ENCODE peak calls at places on chromosome 13, in eight cellular contexts. M is mammary epithelial cell; A is H7; D is A673; B is epithelial cell of esophagus; U is CD8-positive, alpha-beta T cell; Q is H54; W is GM10248. K is an unnamed sample.

GRCh38 chr13:106533940-106534843 is 1.3 kb downstream of the EFNB2 start:
- DNase-seq in W (peak), Q (peak), A (peak), U (peak), B (peak), M (peak), D (no peak), K (peak)

GRCh38 chr13:92175330-92175729 is 776.9 kb downstream of the GPC5 start:
- DNase-seq in Q (peak), M (peak), U (no peak), W (peak), A (peak), B (peak), D (peak), K (no peak)

GRCh38 chr13:32669030-32669646 is 82.9 kb downstream of the PDS5B start:
- DNase-seq in A (peak), W (peak), M (peak), Q (no peak), B (peak), D (peak), U (no peak), K (no peak)

GRCh38 chr13:72104656-72105180 is 237.7 kb upstream of the DACH1 start:
- DNase-seq in U (no peak), Q (no peak), B (peak), D (no peak), M (peak), A (no peak), W (no peak), K (no peak)

GRCh38 chr13:42574011-42574410 is at the start of gene TNFSF11:
- DNase-seq in U (peak), B (peak), Q (no peak), W (peak), A (peak), D (no peak), M (no peak), K (no peak)

GRCh38 chr13:47553329-47553977 is 447.6 kb downstream of the SUCLA2 start:
- DNase-seq in M (no peak), A (peak), U (no peak), W (no peak), B (no peak), Q (no peak), D (no peak), K (no peak)

GRCh38 chr13:33126909-33127607 is 110.8 kb downstream of the KL start:
- DNase-seq in B (no peak), W (no peak), A (no peak), M (no peak), U (no peak), D (no peak), Q (no peak), K (no peak)

GRCh38 chr13:40206241-40207109 is 460.0 kb downstream of the FOXO1 start:
- DNase-seq in M (peak), Q (no peak), U (peak), A (no peak), W (peak), B (peak), D (no peak), K (no peak)

GRCh38 chr13:89279374-89279773 is 1608.2 kb downstream of the SLITRK5 start:
- DNase-seq in M (no peak), Q (no peak), W (no peak), A (no peak), U (no peak), B (no peak), D (no peak), K (no peak)

GRCh38 chr13:50208826-50209335 is 193.6 kb downstream of the KCNRG start:
- DNase-seq in B (peak), M (peak), Q (peak), A (peak), D (peak), U (no peak), W (peak), K (no peak)

GRCh38 chr13:110348309-110348625 is 41.2 kb downstream of the COL4A2 start:
- DNase-seq in W (no peak), A (no peak), M (no peak), Q (no peak), D (no peak), B (no peak), U (no peak), K (no peak)

GRCh38 chr13:113029487-113030258 is 60.7 kb downstream of the MCF2L start:
- DNase-seq in A (peak), U (peak), B (no peak), Q (peak), M (no peak), D (peak), W (peak), K (no peak)

GRCh38 chr13:42064259-42064658 is 15.8 kb downstream of the DGKH start:
- DNase-seq in W (no peak), M (peak), Q (no peak), U (no peak), D (peak), A (no peak), B (peak), K (no peak)

GRCh38 chr13:102045713-102046112 is 356.1 kb downstream of the FGF14 start:
- DNase-seq in W (no peak), A (no peak), B (no peak), Q (no peak), U (no peak), M (no peak), D (peak), K (no peak)

GRCh38 chr13:73693215-73693614 is 441.0 kb downstream of the KLF12 start:
- DNase-seq in D (no peak), W (no peak), Q (no peak), M (no peak), B (no peak), U (no peak), A (no peak), K (no peak)

GRCh38 chr13:21695536-21695935 is 24.7 kb downstream of the FGF9 start:
- DNase-seq in B (no peak), D (no peak), M (no peak), A (no peak), W (no peak), Q (no peak), U (no peak), K (no peak)

GRCh38 chr13:23440821-23441608 is 7.5 kb upstream of the SACS start:
- DNase-seq in M (no peak), B (peak), Q (peak), U (no peak), A (no peak), D (peak), W (no peak), K (no peak)

GRCh38 chr13:66940113-66940512 is 290.0 kb downstream of the PCDH9 start:
- DNase-seq in M (peak), U (no peak), B (peak), D (no peak), Q (no peak), W (no peak), A (no peak), K (no peak)

GRCh38 chr13:29315847-29316246 is 279.6 kb downstream of the SLC7A1 start:
- DNase-seq in U (no peak), A (no peak), B (no peak), M (no peak), D (no peak), Q (no peak), W (no peak), K (no peak)

GRCh38 chr13:23632741-23633140 is 62.5 kb downstream of the TNFRSF19 start:
- DNase-seq in A (no peak), B (no peak), D (no peak), W (no peak), M (no peak), U (no peak), Q (no peak), K (no peak)